ENCODE peak calls at places on chromosomes 16 and 17, in six cellular contexts. S, K, G, F, N and P are unnamed samples.

GRCh38 chr16:84117482-84117843 is 721 bp upstream of the MBTPS1 start:
- DNase-seq in S (no peak), K (no peak), G (no peak), F (peak), N (no peak), P (no peak)

GRCh38 chr16:2224183-2224486 is 744 bp downstream of the E4F1 start:
- DNase-seq in S (no peak), K (no peak), G (no peak), F (no peak), N (no peak), P (no peak)

GRCh38 chr17:41647038-41647813 is 22.9 kb upstream of the KRT17 start:
- DNase-seq in S (no peak), K (no peak), G (peak), F (no peak), N (no peak), P (no peak)

GRCh38 chr16:2028620-2029220 is 2.0 kb downstream of the NHERF2 start:
- DNase-seq in S (no peak), K (no peak), G (no peak), F (no peak), N (no peak), P (no peak)

GRCh38 chr17:27485711-27486495 is 29.7 kb downstream of the KSR1 start:
- DNase-seq in S (no peak), K (no peak), G (no peak), F (no peak), N (no peak), P (no peak)

GRCh38 chr17:76386966-76387765 is 2.8 kb downstream of the SPHK1 start:
- DNase-seq in S (no peak), K (no peak), G (no peak), F (no peak), N (no peak), P (no peak)

GRCh38 chr17:41775394-41776226 is 10.9 kb downstream of the JUP start:
- DNase-seq in S (peak), K (no peak), G (peak), F (no peak), N (peak), P (peak)

GRCh38 chr17:55704412-55704811 is 18.3 kb downstream of the TMEM100 start:
- DNase-seq in S (no peak), K (no peak), G (no peak), F (no peak), N (no peak), P (peak)

GRCh38 chr17:75828741-75829140 is 15.5 kb downstream of the UNC13D start:
- DNase-seq in S (no peak), K (no peak), G (no peak), F (no peak), N (no peak), P (no peak)

GRCh38 chr17:45073414-45074070 is 12.4 kb downstream of the NMT1 start:
- DNase-seq in S (no peak), K (no peak), G (no peak), F (no peak), N (peak), P (no peak)

GRCh38 chr16:5058476-5058875 is 7.3 kb downstream of the C16orf89 start:
- DNase-seq in S (no peak), K (no peak), G (peak), F (no peak), N (no peak), P (no peak)

GRCh38 chr17:79811888-79812205 is 15.0 kb upstream of the CBX8 start:
- DNase-seq in S (no peak), K (no peak), G (no peak), F (no peak), N (no peak), P (no peak)

GRCh38 chr17:8147141-8147804 is 4.9 kb downstream of the PER1 start:
- DNase-seq in S (no peak), K (no peak), G (no peak), F (no peak), N (no peak), P (no peak)

GRCh38 chr17:75909812-75910274 is 5.2 kb upstream of the MRPL38 start:
- DNase-seq in S (no peak), K (no peak), G (no peak), F (peak), N (no peak), P (peak)

GRCh38 chr16:11386791-11387546 is 41.7 kb downstream of the RMI2 start:
- DNase-seq in S (peak), K (no peak), G (peak), F (no peak), N (no peak), P (no peak)

GRCh38 chr17:48997827-48998556 is 807 bp downstream of the IGF2BP1 start:
- DNase-seq in S (no peak), K (no peak), G (peak), F (no peak), N (no peak), P (no peak)

GRCh38 chr16:67967183-67967955 is 1.1 kb downstream of the SLC12A4 start:
- DNase-seq in S (no peak), K (no peak), G (no peak), F (no peak), N (no peak), P (peak)

GRCh38 chr17:1736348-1737281 is 6.1 kb upstream of the SERPINF2 start:
- DNase-seq in S (peak), K (no peak), G (no peak), F (peak), N (no peak), P (peak)

GRCh38 chr16:4936991-4937781 is at the start of gene PPL:
- DNase-seq in S (peak), K (no peak), G (no peak), F (peak), N (peak), P (peak)

GRCh38 chr17:77273397-77274136 is 132.8 kb downstream of the SEC14L1 start:
- DNase-seq in S (no peak), K (no peak), G (no peak), F (no peak), N (no peak), P (no peak)

GRCh38 chr17:36105718-36106117 is 2.1 kb downstream of the CCL4 start:
- DNase-seq in S (no peak), K (no peak), G (no peak), F (no peak), N (no peak), P (no peak)

GRCh38 chr17:76822184-76822778 is 45.9 kb upstream of the MGAT5B start:
- DNase-seq in S (no peak), K (no peak), G (no peak), F (no peak), N (no peak), P (no peak)

GRCh38 chr16:73275448-73275847 is 227.5 kb upstream of the ZFHX3 start:
- DNase-seq in S (no peak), K (no peak), G (no peak), F (no peak), N (no peak), P (no peak)

GRCh38 chr16:57906385-57907316 is 64.3 kb downstream of the CNGB1 start:
- DNase-seq in S (peak), K (no peak), G (peak), F (no peak), N (peak), P (no peak)

GRCh38 chr16:87189426-87189825 is 127.8 kb downstream of the C16orf95 start:
- DNase-seq in S (no peak), K (no peak), G (no peak), F (no peak), N (no peak), P (no peak)

GRCh38 chr16:87192418-87193073 is 124.6 kb downstream of the C16orf95 start:
- DNase-seq in S (no peak), K (no peak), G (no peak), F (no peak), N (no peak), P (no peak)

GRCh38 chr16:87188104-87188503 is 129.1 kb downstream of the C16orf95 start:
- DNase-seq in S (no peak), K (no peak), G (no peak), F (no peak), N (no peak), P (no peak)

GRCh38 chr16:87186876-87187533 is 130.2 kb downstream of the C16orf95 start:
- DNase-seq in S (no peak), K (no peak), G (no peak), F (no peak), N (no peak), P (no peak)

DNA sequence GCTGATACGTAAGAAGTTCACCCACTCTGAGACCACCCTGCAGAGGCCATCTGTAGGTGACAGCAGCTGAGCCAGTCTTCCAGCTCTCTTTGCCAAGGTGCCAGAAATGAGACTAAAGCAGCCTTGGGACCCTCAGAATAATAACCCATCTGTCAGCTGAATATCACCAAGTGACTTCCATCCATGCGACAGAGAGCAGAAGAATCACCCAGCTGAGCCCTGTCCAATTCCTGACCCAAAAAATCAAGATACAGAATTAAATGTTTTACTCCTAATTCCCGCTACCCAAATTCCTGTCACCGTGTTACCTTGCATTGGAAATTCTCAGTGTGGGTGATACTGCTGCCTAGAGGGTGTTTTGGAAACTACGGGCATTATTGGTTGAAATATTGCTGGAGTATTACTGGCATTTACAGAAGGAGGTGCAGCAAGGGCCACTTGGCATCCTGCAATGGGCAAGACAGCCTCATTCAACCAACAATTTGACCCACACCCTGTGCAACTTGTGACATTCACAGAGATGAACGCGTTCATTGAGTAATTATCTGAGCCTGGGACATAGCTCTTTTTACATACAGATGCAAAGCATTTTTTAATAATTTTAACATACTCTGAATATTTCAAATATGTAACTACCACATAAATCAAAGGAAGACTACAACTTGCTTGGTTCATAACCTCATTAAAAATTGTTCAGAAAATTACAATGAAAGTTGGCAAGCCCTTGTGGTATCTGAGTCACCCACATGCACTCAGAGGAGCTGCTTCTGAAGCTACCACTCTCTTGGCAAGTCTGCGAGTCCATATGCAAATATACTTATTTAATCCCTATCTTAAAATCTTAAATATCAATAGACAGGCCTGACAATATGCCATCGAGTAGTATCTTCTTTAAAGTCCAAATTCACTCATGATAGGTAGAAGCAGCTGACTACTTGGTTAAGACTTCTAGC is 126.6 kb downstream of the C16orf95 start:
- DNase-seq in S (no peak), K (no peak), G (no peak), F (no peak), N (no peak), P (no peak)
- TF ChIP-seq CTCF in S (no peak), K (no peak), G (peak), F (no peak), N (no peak), P (no peak)

DNA sequence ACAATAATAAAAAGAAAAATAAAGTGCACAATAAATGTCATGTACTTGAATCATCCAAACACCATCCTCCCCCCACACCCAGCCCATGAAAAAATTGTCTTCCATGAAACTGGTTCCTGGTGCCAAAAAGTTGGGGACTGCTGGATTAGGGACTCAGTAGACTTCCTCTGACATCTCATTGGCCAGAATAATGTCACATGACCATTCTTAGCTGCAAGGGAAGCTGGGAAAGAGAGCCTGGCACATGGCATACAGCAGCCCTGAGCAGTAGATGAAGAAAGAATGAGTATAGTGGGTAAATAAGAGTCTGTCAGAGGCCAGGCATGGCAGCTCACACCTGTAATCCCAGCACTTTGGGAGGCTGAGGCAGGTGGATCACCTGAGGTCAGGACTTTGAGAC is 12.5 kb downstream of the ITPRIPL2 start:
- DNase-seq in S (no peak), K (no peak), G (no peak), F (no peak), N (no peak), P (no peak)
- TF ChIP-seq CTCF in S (no peak), K (no peak), G (no peak), F (no peak), N (no peak), P (no peak)

GRCh38 chr17:62067165-62068145 is 2.4 kb upstream of the MED13 start:
- DNase-seq in S (no peak), K (no peak), G (no peak), F (no peak), N (no peak), P (no peak)
- TF ChIP-seq CTCF in S (no peak), K (no peak), G (no peak), F (no peak), N (no peak), P (no peak)

GRCh38 chr16:66618588-66618987 is 14.1 kb downstream of the CMTM3 start:
- DNase-seq in S (no peak), K (no peak), G (no peak), F (peak), N (no peak), P (peak)

GRCh38 chr16:66616169-66616568 is 11.7 kb downstream of the CMTM3 start:
- DNase-seq in S (no peak), K (no peak), G (no peak), F (no peak), N (no peak), P (no peak)

GRCh38 chr16:66617010-66617434 is 12.5 kb downstream of the CMTM3 start:
- DNase-seq in S (no peak), K (no peak), G (no peak), F (no peak), N (no peak), P (no peak)

GRCh38 chr16:66617728-66618127 is 13.2 kb downstream of the CMTM3 start:
- DNase-seq in S (no peak), K (no peak), G (no peak), F (no peak), N (no peak), P (no peak)

GRCh38 chr16:66616592-66616991 is 12.1 kb downstream of the CMTM3 start:
- DNase-seq in S (no peak), K (no peak), G (no peak), F (no peak), N (no peak), P (no peak)
- TF ChIP-seq CTCF in S (no peak), K (no peak), G (no peak), F (no peak), N (no peak), P (no peak)

GRCh38 chr16:25256821-25257503 is 683 bp downstream of the ZKSCAN2 start:
- DNase-seq in S (no peak), K (no peak), G (peak), F (peak), N (no peak), P (no peak)
- TF ChIP-seq CTCF in S (no peak), K (no peak), G (peak), F (no peak), N (no peak), P (no peak)